ENCODE peak calls at places on chromosomes 4 and X, in eight cellular contexts. H, S, X, R, U, K, J and W are unnamed samples.

GRCh38 chr4:38676986-38677385 is 13.0 kb downstream of the KLF3 start:
- DNase-seq in H (no peak), S (no peak), X (no peak), R (no peak), U (no peak), K (no peak), J (no peak), W (no peak)

GRCh38 chr4:48341776-48342558 is 638 bp downstream of the SLAIN2 start:
- DNase-seq in H (peak), S (peak), X (peak), R (peak), U (peak), K (no peak), J (peak), W (peak)

GRCh38 chrX:135437867-135438733 is 16.4 kb downstream of the SMIM10L2A start:
- DNase-seq in H (no peak), S (no peak), X (peak), R (no peak), U (peak), K (no peak), J (no peak), W (no peak)

GRCh38 chr4:184511156-184511555 is 36.8 kb upstream of the IRF2 start:
- DNase-seq in H (no peak), S (no peak), X (no peak), R (no peak), U (no peak), K (no peak), J (no peak), W (no peak)

GRCh38 chrX:94524867-94525266 is 850.9 kb downstream of the FAM133A start:
- DNase-seq in H (no peak), S (no peak), X (no peak), R (no peak), U (no peak), K (no peak), J (no peak), W (no peak)

GRCh38 chr4:85498068-85498733 is 23.3 kb downstream of the ARHGAP24 start:
- DNase-seq in H (no peak), S (peak), X (no peak), R (no peak), U (peak), K (no peak), J (no peak), W (peak)

GRCh38 chrX:96861661-96862060 is 22.0 kb upstream of the RPA4 start:
- DNase-seq in H (no peak), S (no peak), X (no peak), R (no peak), U (no peak), K (no peak), J (no peak), W (no peak)

GRCh38 chrX:10099411-10099810 is 57.4 kb upstream of the CLCN4 start:
- DNase-seq in H (no peak), S (no peak), X (no peak), R (no peak), U (no peak), K (no peak), J (no peak), W (no peak)

GRCh38 chr4:6992728-6993655 is 50.2 kb upstream of the TADA2B start:
- DNase-seq in H (no peak), S (no peak), X (no peak), R (no peak), U (no peak), K (no peak), J (no peak), W (no peak)

GRCh38 chr4:106565727-106566126 is 197.1 kb upstream of the GIMD1 start:
- DNase-seq in H (no peak), S (no peak), X (no peak), R (no peak), U (no peak), K (no peak), J (no peak), W (no peak)

GRCh38 chr4:4394644-4395043 is 7.7 kb downstream of the NSG1 start:
- DNase-seq in H (no peak), S (no peak), X (no peak), R (no peak), U (no peak), K (no peak), J (no peak), W (no peak)

GRCh38 chrX:155662297-155662696 is 49.5 kb upstream of the TMLHE start:
- DNase-seq in H (no peak), S (no peak), X (no peak), R (peak), U (no peak), K (no peak), J (no peak), W (no peak)

GRCh38 chr4:140640150-140640748 is 71.5 kb upstream of the UCP1 start:
- DNase-seq in H (no peak), S (no peak), X (no peak), R (no peak), U (no peak), K (no peak), J (no peak), W (no peak)

GRCh38 chr4:8675383-8675782 is 82.8 kb downstream of the CPZ start:
- DNase-seq in H (peak), S (no peak), X (no peak), R (peak), U (peak), K (no peak), J (no peak), W (no peak)

GRCh38 chrX:102067966-102068723 is 57.3 kb upstream of the TCEAL2 start:
- DNase-seq in H (peak), S (no peak), X (no peak), R (peak), U (no peak), K (no peak), J (no peak), W (peak)

GRCh38 chrX:110086916-110087484 is 84.1 kb downstream of the TMEM164 start:
- DNase-seq in H (no peak), S (no peak), X (no peak), R (peak), U (no peak), K (no peak), J (no peak), W (no peak)

GRCh38 chrX:63930140-63930539 is 145.1 kb upstream of the ARHGEF9 start:
- DNase-seq in H (peak), S (no peak), X (no peak), R (peak), U (no peak), K (no peak), J (no peak), W (no peak)
- TF ChIP-seq CTCF in H (peak), S (peak), X (no peak), R (peak), U (no peak), K (no peak), J (no peak), W (no peak)

GRCh38 chr4:56704074-56704473 is 23.0 kb upstream of the HOPX start:
- DNase-seq in H (no peak), S (no peak), X (no peak), R (no peak), U (no peak), K (no peak), J (no peak), W (no peak)
- H3K4me3 ChIP-seq in H (no peak), S (no peak), X (no peak), R (no peak), U (no peak), K (no peak), J (no peak), W (no peak)

GRCh38 chr4:77692847-77693432 is 87.3 kb downstream of the CXCL13 start:
- DNase-seq in H (no peak), S (no peak), X (no peak), R (no peak), U (no peak), K (no peak), J (no peak), W (no peak)

GRCh38 chr4:77699731-77700210 is 94.2 kb downstream of the CXCL13 start:
- DNase-seq in H (no peak), S (no peak), X (no peak), R (peak), U (no peak), K (peak), J (no peak), W (no peak)

GRCh38 chr4:77695769-77696168 is 90.1 kb downstream of the CXCL13 start:
- DNase-seq in H (no peak), S (no peak), X (no peak), R (no peak), U (no peak), K (peak), J (no peak), W (no peak)

GRCh38 chr4:77701111-77701510 is 95.5 kb downstream of the CXCL13 start:
- DNase-seq in H (no peak), S (no peak), X (no peak), R (no peak), U (no peak), K (no peak), J (no peak), W (no peak)

GRCh38 chr4:77697860-77698599 is 92.4 kb downstream of the CXCL13 start:
- DNase-seq in H (no peak), S (no peak), X (no peak), R (peak), U (no peak), K (peak), J (peak), W (no peak)
- TF ChIP-seq CTCF in H (peak), S (peak), X (peak), R (peak), U (peak), K (peak), J (no peak), W (no peak)

DNA sequence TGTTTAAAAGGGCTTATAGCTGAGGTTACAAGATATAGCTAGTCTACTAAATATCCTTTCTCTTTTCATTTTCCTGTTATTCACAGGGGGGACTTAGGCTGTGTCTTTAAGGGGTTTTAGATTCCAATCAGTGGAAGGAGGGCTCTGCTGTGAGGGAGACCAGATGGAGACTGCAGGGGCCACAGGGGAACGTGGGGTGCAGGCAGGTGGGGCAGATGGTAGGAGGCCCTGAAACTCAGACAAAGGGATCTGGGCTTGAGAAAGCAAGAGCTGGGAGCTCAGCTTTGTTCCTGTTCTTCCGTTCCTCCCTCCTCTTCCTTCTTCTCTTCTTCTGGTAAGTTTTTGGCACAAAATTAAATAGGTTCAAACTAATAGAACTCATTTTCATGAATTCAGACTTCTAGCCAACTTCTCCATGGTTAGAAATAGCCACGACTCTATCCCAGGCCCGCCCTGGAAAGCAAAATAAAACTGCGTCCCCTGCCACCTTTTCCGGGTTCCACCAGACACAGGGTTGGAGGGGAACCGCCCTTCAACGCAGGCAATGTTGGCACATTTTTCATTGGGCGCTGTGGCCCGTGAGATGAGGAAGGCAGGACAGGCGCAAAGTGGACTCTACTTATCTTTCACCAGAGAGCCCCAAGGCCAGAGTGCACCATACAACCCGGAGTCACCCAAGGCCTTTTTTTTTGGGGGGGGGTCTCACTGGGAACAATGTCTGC is 3.5 kb upstream of the TMSB4X start:
- DNase-seq in H (peak), S (peak), X (no peak), R (no peak), U (peak), K (no peak), J (no peak), W (no peak)
- H3K4me3 ChIP-seq in H (peak), S (peak), X (no peak), R (no peak), U (peak), K (no peak), J (no peak), W (no peak)

GRCh38 chr4:181018998-181019397 is 1224.2 kb upstream of the TENM3 start:
- DNase-seq in H (no peak), S (no peak), X (no peak), R (no peak), U (no peak), K (no peak), J (no peak), W (no peak)
- TF ChIP-seq CTCF in H (no peak), S (no peak), X (no peak), R (no peak), U (no peak), K (no peak), J (no peak), W (no peak)

GRCh38 chrX:15242899-15243555 is 26.9 kb downstream of the ASB9 start:
- DNase-seq in H (peak), S (no peak), X (no peak), R (peak), U (no peak), K (peak), J (no peak), W (peak)
- H3K4me3 ChIP-seq in H (no peak), S (no peak), X (no peak), R (no peak), U (no peak), K (no peak), J (no peak), W (no peak)

GRCh38 chr4:127383666-127384065 is 249.1 kb upstream of the INTU start:
- DNase-seq in H (no peak), S (no peak), X (no peak), R (no peak), U (no peak), K (no peak), J (no peak), W (no peak)
- TF ChIP-seq CTCF in H (no peak), S (no peak), X (no peak), R (no peak), U (no peak), K (no peak), J (no peak), W (no peak)

GRCh38 chr4:186607490-186607889 is 52.1 kb upstream of the MTNR1A start:
- DNase-seq in H (no peak), S (no peak), X (no peak), R (no peak), U (no peak), K (no peak), J (no peak), W (no peak)
- H3K4me3 ChIP-seq in H (no peak), S (no peak), X (no peak), R (no peak), U (no peak), K (no peak), J (no peak), W (no peak)

DNA sequence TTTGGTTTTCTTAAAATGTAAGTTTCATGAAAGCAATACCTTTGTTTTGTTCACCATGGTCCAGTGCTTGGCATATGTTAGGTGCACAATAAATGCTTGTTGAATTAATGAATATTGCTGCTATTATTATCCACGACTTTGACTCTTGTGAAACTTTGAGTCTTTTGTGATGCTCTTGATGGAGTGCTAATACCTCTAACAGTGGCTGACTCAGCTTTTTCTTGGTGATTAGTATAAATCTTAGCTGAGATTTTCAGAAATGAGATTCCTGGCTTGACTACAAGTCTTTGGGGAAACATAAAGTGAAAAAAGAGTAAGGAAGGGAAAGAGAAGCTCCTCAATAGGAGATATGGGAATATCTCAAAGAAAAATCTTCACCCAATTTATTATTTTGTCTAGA is 375.2 kb upstream of the RPS6KA3 start:
- DNase-seq in H (no peak), S (no peak), X (no peak), R (no peak), U (no peak), K (no peak), J (no peak), W (no peak)
- TF ChIP-seq CTCF in H (no peak), S (no peak), X (no peak), R (no peak), U (no peak), K (no peak), J (no peak), W (no peak)

DNA sequence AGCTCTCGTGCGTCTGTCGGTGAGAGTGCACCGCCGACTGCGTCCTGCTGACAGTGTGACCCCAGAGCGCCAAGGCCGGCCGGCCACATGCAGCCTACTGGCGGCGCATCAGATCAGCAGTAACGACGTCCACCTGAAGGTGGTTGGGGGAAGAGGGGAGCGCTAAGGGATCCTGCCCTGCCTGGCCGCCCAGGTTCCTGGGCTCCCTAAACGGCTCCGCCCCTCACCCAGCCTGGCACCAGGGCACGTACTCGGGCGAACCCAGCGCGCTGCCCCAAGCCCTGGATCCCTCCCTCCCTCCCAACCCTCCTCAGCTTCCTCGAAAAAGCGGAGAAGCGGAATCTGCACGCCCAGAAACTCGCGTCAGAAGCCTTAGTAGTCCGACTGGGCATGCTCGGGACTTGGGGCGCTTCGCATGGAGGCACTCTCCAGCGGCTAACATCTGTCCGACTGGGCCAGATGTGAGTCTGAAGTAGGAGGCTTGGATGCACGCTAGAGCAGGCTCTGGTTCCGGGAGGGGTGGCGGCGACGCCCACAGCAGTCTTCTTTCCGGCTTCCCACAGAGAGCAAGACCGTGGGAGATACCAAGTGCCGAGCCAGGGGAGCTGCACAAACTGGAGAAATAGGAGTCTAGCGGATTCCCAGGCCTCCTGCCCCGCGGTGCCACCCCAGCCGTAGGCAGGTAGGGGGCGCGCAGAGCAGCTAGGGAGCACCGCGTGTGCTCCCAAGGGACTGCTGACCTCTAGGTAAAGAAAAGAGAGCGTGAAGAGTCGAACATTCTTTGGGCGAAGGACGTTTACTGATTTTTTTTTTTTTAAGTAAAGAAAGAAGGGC is 114.4 kb upstream of the TEX13C start:
- DNase-seq in H (no peak), S (peak), X (peak), R (peak), U (peak), K (no peak), J (no peak), W (peak)
- H3K4me3 ChIP-seq in H (no peak), S (peak), X (peak), R (peak), U (peak), K (no peak), J (peak), W (peak)